ENCODE peak calls at places on chromosomes 1 and 21, in five cellular contexts. W, R, L, G and I are unnamed samples.

GRCh38 chr1:46413596-46413985 is 19.5 kb downstream of the FAAH start:
- DNase-seq in L (no peak), W (no peak), G (no peak), R (no peak), I (no peak)

GRCh38 chr1:3409737-3410434 is 44.6 kb upstream of the ARHGEF16 start:
- DNase-seq in R (peak), G (no peak), W (peak), L (peak), I (peak)

GRCh38 chr21:34086887-34087306 is 13.5 kb downstream of the MRPS6 start:
- DNase-seq in L (no peak), W (no peak), R (no peak), G (no peak), I (no peak)

GRCh38 chr1:18452550-18452949 is 28.2 kb upstream of the KLHDC7A start:
- DNase-seq in R (peak), L (no peak), W (peak), G (no peak), I (peak)

GRCh38 chr1:116414364-116414763 is 41.3 kb downstream of the ATP1A1 start:
- DNase-seq in W (no peak), R (no peak), G (no peak), L (no peak), I (no peak)

GRCh38 chr1:169739980-169740379 is 6.1 kb upstream of the SELE start:
- DNase-seq in W (no peak), L (peak), G (no peak), R (no peak), I (no peak)

GRCh38 chr1:234621657-234622335 is 11.8 kb upstream of the IRF2BP2 start:
- DNase-seq in W (no peak), L (peak), R (no peak), G (no peak), I (no peak)

GRCh38 chr1:187872555-187872954 is 1043.8 kb downstream of the PLA2G4A start:
- DNase-seq in L (no peak), G (no peak), R (no peak), W (no peak), I (no peak)

GRCh38 chr1:235246022-235246948 is 81.7 kb downstream of the ARID4B start:
- DNase-seq in G (no peak), R (peak), L (peak), W (no peak), I (no peak)

GRCh38 chr1:89938171-89939055 is 56.5 kb upstream of the ZNF326 start:
- DNase-seq in G (no peak), W (no peak), L (peak), R (no peak), I (no peak)

GRCh38 chr1:245023222-245023621 is 131.6 kb upstream of the KIF26B start:
- DNase-seq in L (no peak), G (no peak), R (no peak), W (no peak), I (no peak)

GRCh38 chr1:108531429-108531828 is 28.5 kb upstream of the EEIG2 start:
- DNase-seq in L (peak), W (no peak), G (no peak), R (no peak), I (no peak)

GRCh38 chr1:197955486-197956394 is 38.6 kb downstream of the LHX9 start:
- DNase-seq in G (no peak), R (peak), W (no peak), L (peak), I (no peak)

GRCh38 chr1:216356945-216357344 is 66.3 kb downstream of the USH2A start:
- DNase-seq in L (no peak), G (no peak), R (no peak), W (no peak), I (no peak)

GRCh38 chr21:44089001-44089911 is 17.9 kb upstream of the PWP2 start:
- DNase-seq in G (no peak), W (no peak), R (no peak), L (no peak), I (no peak)

GRCh38 chr1:27940297-27940696 is 5.5 kb downstream of the SMPDL3B start:
- DNase-seq in W (peak), G (peak), R (peak), L (peak), I (no peak)

GRCh38 chr1:205449254-205449749 is 6.5 kb downstream of the BLACAT1 start:
- DNase-seq in G (no peak), R (no peak), L (no peak), W (no peak), I (no peak)

GRCh38 chr1:201887116-201887866 is 1.4 kb upstream of the SHISA4 start:
- DNase-seq in R (no peak), G (no peak), W (no peak), L (no peak), I (no peak)

GRCh38 chr1:64844609-64845008 is 99.7 kb downstream of the RAVER2 start:
- DNase-seq in R (no peak), W (no peak), G (no peak), L (no peak), I (no peak)

GRCh38 chr1:108583757-108584156 is 23.9 kb downstream of the EEIG2 start:
- DNase-seq in G (no peak), L (peak), W (no peak), R (no peak), I (no peak)

GRCh38 chr1:13702425-13703127 is 2.6 kb downstream of the PRDM2 start:
- DNase-seq in G (peak), W (no peak), L (no peak), R (no peak), I (no peak)

GRCh38 chr1:3471356-3472087 is 17.1 kb downstream of the ARHGEF16 start:
- DNase-seq in G (no peak), W (peak), L (peak), R (peak), I (peak)

GRCh38 chr21:35468991-35469390 is 419.9 kb upstream of the RUNX1 start:
- DNase-seq in W (no peak), L (no peak), G (no peak), R (no peak), I (no peak)

GRCh38 chr1:1354271-1355247 is 3.8 kb downstream of the MXRA8 start:
- DNase-seq in W (no peak), L (no peak), G (no peak), R (no peak), I (no peak)